ENCODE peak calls at places on chromosomes 3 and 15, in nine cellular contexts. One of them, this sample, is unnamed.

GRCh38 chr3:189132125-189132744 is 39.5 kb upstream of the TPRG1 start:
- DNase-seq in activated gamma-delta T cell treated with Interleukin-2 at 50 U/mL for 16 hours: peak; percentile 77
- DNase-seq in progenitor cell of endocrine pancreas: no peak
- DNase-seq in IMR-90: peak; percentile 82
- DNase-seq in GM13977: peak; percentile 35
- DNase-seq in effector CD4-positive, alpha-beta T cell: peak; percentile 61
- DNase-seq in MM.1S: peak; percentile 74
- DNase-seq in fibroblast of the conjunctiva: no peak
- DNase-seq in COR-L47: no peak
- DNase-seq in this sample: peak; percentile 88

GRCh38 chr3:149472393-149472792 is 2.1 kb upstream of the TM4SF4 start:
- DNase-seq in activated gamma-delta T cell treated with Interleukin-2 at 50 U/mL for 16 hours: no peak
- DNase-seq in progenitor cell of endocrine pancreas: no peak
- DNase-seq in IMR-90: peak; percentile 59
- DNase-seq in GM13977: no peak
- DNase-seq in effector CD4-positive, alpha-beta T cell: no peak
- DNase-seq in MM.1S: no peak
- DNase-seq in fibroblast of the conjunctiva: no peak
- DNase-seq in COR-L47: no peak
- DNase-seq in this sample: no peak

GRCh38 chr3:38136272-38136806 is 588 bp downstream of the ACAA1 start:
- DNase-seq in activated gamma-delta T cell treated with Interleukin-2 at 50 U/mL for 16 hours: no peak
- DNase-seq in progenitor cell of endocrine pancreas: no peak
- DNase-seq in IMR-90: peak; percentile 54
- DNase-seq in GM13977: peak; percentile 43
- DNase-seq in effector CD4-positive, alpha-beta T cell: no peak
- DNase-seq in MM.1S: peak; percentile 14
- DNase-seq in fibroblast of the conjunctiva: no peak
- DNase-seq in COR-L47: no peak
- DNase-seq in this sample: no peak

GRCh38 chr3:56025316-56025715 is 443.0 kb downstream of the ERC2 start:
- DNase-seq in activated gamma-delta T cell treated with Interleukin-2 at 50 U/mL for 16 hours: no peak
- DNase-seq in progenitor cell of endocrine pancreas: no peak
- DNase-seq in IMR-90: no peak
- DNase-seq in GM13977: no peak
- DNase-seq in effector CD4-positive, alpha-beta T cell: no peak
- DNase-seq in MM.1S: no peak
- DNase-seq in fibroblast of the conjunctiva: no peak
- DNase-seq in COR-L47: peak; percentile 1
- DNase-seq in this sample: no peak

GRCh38 chr3:64011685-64012084 is 11.6 kb downstream of the PSMD6 start:
- DNase-seq in activated gamma-delta T cell treated with Interleukin-2 at 50 U/mL for 16 hours: no peak
- DNase-seq in progenitor cell of endocrine pancreas: no peak
- DNase-seq in IMR-90: peak; percentile 83
- DNase-seq in GM13977: no peak
- DNase-seq in effector CD4-positive, alpha-beta T cell: no peak
- DNase-seq in MM.1S: no peak
- DNase-seq in fibroblast of the conjunctiva: peak; percentile 13
- DNase-seq in COR-L47: no peak
- DNase-seq in this sample: no peak

GRCh38 chr15:48644827-48645557 is 517 bp downstream of the FBN1 start:
- DNase-seq in activated gamma-delta T cell treated with Interleukin-2 at 50 U/mL for 16 hours: no peak
- DNase-seq in progenitor cell of endocrine pancreas: peak; percentile 27
- DNase-seq in IMR-90: peak; percentile 62
- DNase-seq in GM13977: peak; percentile 73
- DNase-seq in effector CD4-positive, alpha-beta T cell: no peak
- DNase-seq in MM.1S: peak; percentile 25
- DNase-seq in fibroblast of the conjunctiva: no peak
- DNase-seq in COR-L47: peak; percentile 18
- DNase-seq in this sample: no peak

GRCh38 chr3:168121175-168121853 is 25.6 kb upstream of the GOLIM4 start:
- DNase-seq in activated gamma-delta T cell treated with Interleukin-2 at 50 U/mL for 16 hours: no peak
- DNase-seq in progenitor cell of endocrine pancreas: no peak
- DNase-seq in IMR-90: peak; percentile 18
- DNase-seq in GM13977: no peak
- DNase-seq in effector CD4-positive, alpha-beta T cell: no peak
- DNase-seq in MM.1S: no peak
- DNase-seq in fibroblast of the conjunctiva: no peak
- DNase-seq in COR-L47: no peak
- DNase-seq in this sample: no peak

GRCh38 chr3:53799338-53799865 is 46.8 kb downstream of the CHDH start:
- DNase-seq in activated gamma-delta T cell treated with Interleukin-2 at 50 U/mL for 16 hours: no peak
- DNase-seq in progenitor cell of endocrine pancreas: no peak
- DNase-seq in IMR-90: peak; percentile 9
- DNase-seq in GM13977: no peak
- DNase-seq in effector CD4-positive, alpha-beta T cell: no peak
- DNase-seq in MM.1S: no peak
- DNase-seq in fibroblast of the conjunctiva: no peak
- DNase-seq in COR-L47: no peak
- DNase-seq in this sample: no peak

GRCh38 chr3:60246361-60246760 is 1004.9 kb downstream of the FHIT start:
- DNase-seq in activated gamma-delta T cell treated with Interleukin-2 at 50 U/mL for 16 hours: no peak
- DNase-seq in progenitor cell of endocrine pancreas: no peak
- DNase-seq in IMR-90: no peak
- DNase-seq in GM13977: no peak
- DNase-seq in effector CD4-positive, alpha-beta T cell: no peak
- DNase-seq in MM.1S: no peak
- DNase-seq in fibroblast of the conjunctiva: no peak
- DNase-seq in COR-L47: no peak
- DNase-seq in this sample: no peak

GRCh38 chr15:66702035-66702769 is at the start of gene SMAD6:
- DNase-seq in activated gamma-delta T cell treated with Interleukin-2 at 50 U/mL for 16 hours: peak; percentile 60
- DNase-seq in progenitor cell of endocrine pancreas: peak; percentile 92
- DNase-seq in IMR-90: peak; percentile 98
- DNase-seq in GM13977: peak; percentile 79
- DNase-seq in effector CD4-positive, alpha-beta T cell: peak; percentile 68
- DNase-seq in MM.1S: peak; percentile 93
- DNase-seq in fibroblast of the conjunctiva: peak; percentile 96
- DNase-seq in COR-L47: peak; percentile 95
- DNase-seq in this sample: peak; percentile 97

GRCh38 chr15:67043939-67044771 is 21.2 kb upstream of the SMAD3 start:
- DNase-seq in activated gamma-delta T cell treated with Interleukin-2 at 50 U/mL for 16 hours: no peak
- DNase-seq in progenitor cell of endocrine pancreas: no peak
- DNase-seq in IMR-90: peak; percentile 88
- DNase-seq in GM13977: no peak
- DNase-seq in effector CD4-positive, alpha-beta T cell: no peak
- DNase-seq in MM.1S: no peak
- DNase-seq in fibroblast of the conjunctiva: no peak
- DNase-seq in COR-L47: no peak
- DNase-seq in this sample: no peak

GRCh38 chr15:95864467-95864886 is 466.0 kb upstream of the NR2F2 start:
- DNase-seq in activated gamma-delta T cell treated with Interleukin-2 at 50 U/mL for 16 hours: peak; percentile 42
- DNase-seq in progenitor cell of endocrine pancreas: no peak
- DNase-seq in IMR-90: no peak
- DNase-seq in GM13977: peak; percentile 9
- DNase-seq in effector CD4-positive, alpha-beta T cell: no peak
- DNase-seq in MM.1S: peak; percentile 96
- DNase-seq in fibroblast of the conjunctiva: no peak
- DNase-seq in COR-L47: no peak
- DNase-seq in this sample: peak; percentile 74

GRCh38 chr15:65165875-65166274 is 19.3 kb downstream of the CLPX start:
- DNase-seq in activated gamma-delta T cell treated with Interleukin-2 at 50 U/mL for 16 hours: no peak
- DNase-seq in progenitor cell of endocrine pancreas: no peak
- DNase-seq in IMR-90: no peak
- DNase-seq in GM13977: no peak
- DNase-seq in effector CD4-positive, alpha-beta T cell: no peak
- DNase-seq in MM.1S: no peak
- DNase-seq in fibroblast of the conjunctiva: no peak
- DNase-seq in COR-L47: no peak
- DNase-seq in this sample: no peak

GRCh38 chr15:40974921-40975320 is 21.6 kb downstream of the CHAC1 start:
- DNase-seq in activated gamma-delta T cell treated with Interleukin-2 at 50 U/mL for 16 hours: no peak
- DNase-seq in progenitor cell of endocrine pancreas: no peak
- DNase-seq in IMR-90: no peak
- DNase-seq in GM13977: no peak
- DNase-seq in effector CD4-positive, alpha-beta T cell: no peak
- DNase-seq in MM.1S: no peak
- DNase-seq in fibroblast of the conjunctiva: no peak
- DNase-seq in COR-L47: no peak
- DNase-seq in this sample: no peak

GRCh38 chr3:33067484-33067883 is 29.5 kb downstream of the GLB1 start:
- DNase-seq in activated gamma-delta T cell treated with Interleukin-2 at 50 U/mL for 16 hours: no peak
- DNase-seq in progenitor cell of endocrine pancreas: no peak
- DNase-seq in IMR-90: peak; percentile 81
- DNase-seq in GM13977: no peak
- DNase-seq in effector CD4-positive, alpha-beta T cell: no peak
- DNase-seq in MM.1S: no peak
- DNase-seq in fibroblast of the conjunctiva: no peak
- DNase-seq in COR-L47: no peak
- DNase-seq in this sample: no peak

GRCh38 chr3:49785565-49786356 is 581 bp downstream of the IP6K1 start:
- DNase-seq in activated gamma-delta T cell treated with Interleukin-2 at 50 U/mL for 16 hours: no peak
- DNase-seq in progenitor cell of endocrine pancreas: peak; percentile 25
- DNase-seq in IMR-90: peak; percentile 28
- DNase-seq in GM13977: no peak
- DNase-seq in effector CD4-positive, alpha-beta T cell: peak; percentile 24
- DNase-seq in MM.1S: peak; percentile 28
- DNase-seq in fibroblast of the conjunctiva: no peak
- DNase-seq in COR-L47: no peak
- DNase-seq in this sample: no peak

GRCh38 chr3:44446929-44447328 is 30.5 kb downstream of the ZNF445 start:
- DNase-seq in activated gamma-delta T cell treated with Interleukin-2 at 50 U/mL for 16 hours: no peak
- DNase-seq in progenitor cell of endocrine pancreas: no peak
- DNase-seq in IMR-90: no peak
- DNase-seq in GM13977: no peak
- DNase-seq in effector CD4-positive, alpha-beta T cell: no peak
- DNase-seq in MM.1S: no peak
- DNase-seq in fibroblast of the conjunctiva: no peak
- DNase-seq in COR-L47: no peak
- DNase-seq in this sample: no peak

GRCh38 chr15:70062321-70062956 is 35.3 kb downstream of the TLE3 start:
- DNase-seq in activated gamma-delta T cell treated with Interleukin-2 at 50 U/mL for 16 hours: no peak
- DNase-seq in progenitor cell of endocrine pancreas: no peak
- DNase-seq in IMR-90: peak; percentile 90
- DNase-seq in GM13977: no peak
- DNase-seq in effector CD4-positive, alpha-beta T cell: no peak
- DNase-seq in MM.1S: no peak
- DNase-seq in fibroblast of the conjunctiva: peak; percentile 80
- DNase-seq in COR-L47: peak; percentile 96
- DNase-seq in this sample: no peak

GRCh38 chr3:123724306-123724705 is 139.5 kb upstream of the HACD2 start:
- DNase-seq in activated gamma-delta T cell treated with Interleukin-2 at 50 U/mL for 16 hours: no peak
- DNase-seq in progenitor cell of endocrine pancreas: no peak
- DNase-seq in IMR-90: peak; percentile 52
- DNase-seq in GM13977: no peak
- DNase-seq in effector CD4-positive, alpha-beta T cell: no peak
- DNase-seq in MM.1S: no peak
- DNase-seq in fibroblast of the conjunctiva: no peak
- DNase-seq in COR-L47: no peak
- DNase-seq in this sample: no peak

GRCh38 chr15:69117431-69117841 is 43.0 kb upstream of the GLCE start:
- DNase-seq in activated gamma-delta T cell treated with Interleukin-2 at 50 U/mL for 16 hours: no peak
- DNase-seq in progenitor cell of endocrine pancreas: no peak
- DNase-seq in IMR-90: no peak
- DNase-seq in GM13977: no peak
- DNase-seq in effector CD4-positive, alpha-beta T cell: no peak
- DNase-seq in MM.1S: no peak
- DNase-seq in fibroblast of the conjunctiva: no peak
- DNase-seq in COR-L47: no peak
- DNase-seq in this sample: no peak

GRCh38 chr3:177904661-177905060 is 631.6 kb upstream of the KCNMB2 start:
- DNase-seq in activated gamma-delta T cell treated with Interleukin-2 at 50 U/mL for 16 hours: no peak
- DNase-seq in progenitor cell of endocrine pancreas: no peak
- DNase-seq in IMR-90: peak; percentile 59
- DNase-seq in GM13977: no peak
- DNase-seq in effector CD4-positive, alpha-beta T cell: no peak
- DNase-seq in MM.1S: no peak
- DNase-seq in fibroblast of the conjunctiva: no peak
- DNase-seq in COR-L47: no peak
- DNase-seq in this sample: no peak

GRCh38 chr3:101325393-101326134 is 5.2 kb upstream of the IMPG2 start:
- DNase-seq in activated gamma-delta T cell treated with Interleukin-2 at 50 U/mL for 16 hours: no peak
- DNase-seq in progenitor cell of endocrine pancreas: no peak
- DNase-seq in IMR-90: no peak
- DNase-seq in GM13977: no peak
- DNase-seq in effector CD4-positive, alpha-beta T cell: no peak
- DNase-seq in MM.1S: no peak
- DNase-seq in fibroblast of the conjunctiva: peak; percentile 4
- DNase-seq in COR-L47: no peak
- DNase-seq in this sample: no peak

GRCh38 chr15:101153801-101154656 is 97.8 kb downstream of the CHSY1 start:
- DNase-seq in activated gamma-delta T cell treated with Interleukin-2 at 50 U/mL for 16 hours: no peak
- DNase-seq in progenitor cell of endocrine pancreas: no peak
- DNase-seq in IMR-90: no peak
- DNase-seq in GM13977: no peak
- DNase-seq in effector CD4-positive, alpha-beta T cell: no peak
- DNase-seq in MM.1S: no peak
- DNase-seq in fibroblast of the conjunctiva: no peak
- DNase-seq in COR-L47: no peak
- DNase-seq in this sample: no peak

GRCh38 chr15:73624530-73624929 is 8.7 kb downstream of the NPTN start:
- DNase-seq in activated gamma-delta T cell treated with Interleukin-2 at 50 U/mL for 16 hours: no peak
- DNase-seq in progenitor cell of endocrine pancreas: no peak
- DNase-seq in IMR-90: peak; percentile 72
- DNase-seq in GM13977: no peak
- DNase-seq in effector CD4-positive, alpha-beta T cell: no peak
- DNase-seq in MM.1S: no peak
- DNase-seq in fibroblast of the conjunctiva: no peak
- DNase-seq in COR-L47: no peak
- DNase-seq in this sample: no peak

GRCh38 chr3:98331329-98331728 is 22.3 kb upstream of the OR5K4 start:
- DNase-seq in activated gamma-delta T cell treated with Interleukin-2 at 50 U/mL for 16 hours: no peak
- DNase-seq in progenitor cell of endocrine pancreas: no peak
- DNase-seq in IMR-90: no peak
- DNase-seq in GM13977: no peak
- DNase-seq in effector CD4-positive, alpha-beta T cell: no peak
- DNase-seq in MM.1S: no peak
- DNase-seq in fibroblast of the conjunctiva: no peak
- DNase-seq in COR-L47: no peak
- DNase-seq in this sample: no peak

GRCh38 chr3:159929181-159929893 is 59.3 kb upstream of the IL12A start:
- DNase-seq in activated gamma-delta T cell treated with Interleukin-2 at 50 U/mL for 16 hours: no peak
- DNase-seq in progenitor cell of endocrine pancreas: no peak
- DNase-seq in IMR-90: peak; percentile 87
- DNase-seq in GM13977: peak; percentile 22
- DNase-seq in effector CD4-positive, alpha-beta T cell: no peak
- DNase-seq in MM.1S: peak; percentile 19
- DNase-seq in fibroblast of the conjunctiva: peak; percentile 59
- DNase-seq in COR-L47: peak; percentile 4
- DNase-seq in this sample: no peak

GRCh38 chr15:77568960-77569646 is 63.6 kb downstream of the LINGO1 start:
- DNase-seq in activated gamma-delta T cell treated with Interleukin-2 at 50 U/mL for 16 hours: no peak
- DNase-seq in progenitor cell of endocrine pancreas: no peak
- DNase-seq in IMR-90: peak; percentile 11
- DNase-seq in GM13977: peak; percentile 58
- DNase-seq in effector CD4-positive, alpha-beta T cell: no peak
- DNase-seq in MM.1S: no peak
- DNase-seq in fibroblast of the conjunctiva: no peak
- DNase-seq in COR-L47: no peak
- DNase-seq in this sample: no peak

GRCh38 chr3:39110041-39110639 is 2.7 kb downstream of the TTC21A start:
- DNase-seq in activated gamma-delta T cell treated with Interleukin-2 at 50 U/mL for 16 hours: no peak
- DNase-seq in progenitor cell of endocrine pancreas: no peak
- DNase-seq in IMR-90: no peak
- DNase-seq in GM13977: no peak
- DNase-seq in effector CD4-positive, alpha-beta T cell: no peak
- DNase-seq in MM.1S: no peak
- DNase-seq in fibroblast of the conjunctiva: no peak
- DNase-seq in COR-L47: no peak
- DNase-seq in this sample: no peak

GRCh38 chr3:156217674-156218352 is 97.4 kb downstream of the KCNAB1 start:
- DNase-seq in activated gamma-delta T cell treated with Interleukin-2 at 50 U/mL for 16 hours: no peak
- DNase-seq in progenitor cell of endocrine pancreas: no peak
- DNase-seq in IMR-90: peak; percentile 36
- DNase-seq in GM13977: no peak
- DNase-seq in effector CD4-positive, alpha-beta T cell: no peak
- DNase-seq in MM.1S: no peak
- DNase-seq in fibroblast of the conjunctiva: no peak
- DNase-seq in COR-L47: no peak
- DNase-seq in this sample: no peak

GRCh38 chr3:134974621-134975020 is 179.6 kb downstream of the EPHB1 start:
- DNase-seq in activated gamma-delta T cell treated with Interleukin-2 at 50 U/mL for 16 hours: no peak
- DNase-seq in progenitor cell of endocrine pancreas: no peak
- DNase-seq in IMR-90: no peak
- DNase-seq in GM13977: no peak
- DNase-seq in effector CD4-positive, alpha-beta T cell: no peak
- DNase-seq in MM.1S: no peak
- DNase-seq in fibroblast of the conjunctiva: no peak
- DNase-seq in COR-L47: no peak
- DNase-seq in this sample: no peak

GRCh38 chr3:141682921-141683320 is 55.2 kb upstream of the RNF7 start:
- DNase-seq in activated gamma-delta T cell treated with Interleukin-2 at 50 U/mL for 16 hours: no peak
- DNase-seq in progenitor cell of endocrine pancreas: no peak
- DNase-seq in IMR-90: no peak
- DNase-seq in GM13977: no peak
- DNase-seq in effector CD4-positive, alpha-beta T cell: no peak
- DNase-seq in MM.1S: no peak
- DNase-seq in fibroblast of the conjunctiva: no peak
- DNase-seq in COR-L47: no peak
- DNase-seq in this sample: no peak